ENCODE peak calls at places on chromosomes 7 and 10, in six cellular contexts. G is HT1080, P is M059J, A is left lung, Y is T-cell, V is amniotic epithelial cell. D is an unnamed sample.

GRCh38 chr7:91230100-91230499 is 34.1 kb upstream of the FZD1 start:
- DNase-seq in G (no peak), P (no peak), A (no peak), Y (no peak), V (no peak), D (no peak)

GRCh38 chr7:25122373-25122772 is 2.7 kb downstream of the CYCS start:
- DNase-seq in G (no peak), P (peak), A (no peak), Y (no peak), V (peak), D (no peak)

GRCh38 chr10:52318136-52318810 is 4.2 kb downstream of the DKK1 start:
- DNase-seq in G (peak), P (peak), A (no peak), Y (no peak), V (peak), D (no peak)

GRCh38 chr10:19824397-19825342 is 8.4 kb downstream of the PLXDC2 start:
- DNase-seq in G (no peak), P (no peak), A (no peak), Y (no peak), V (peak), D (no peak)

GRCh38 chr7:31003097-31003496 is 39.3 kb downstream of the GHRHR start:
- DNase-seq in G (no peak), P (no peak), A (no peak), Y (no peak), V (no peak), D (no peak)

GRCh38 chr10:47022311-47023131 is 111.3 kb downstream of the PTPN20 start:
- DNase-seq in G (no peak), P (no peak), A (peak), Y (no peak), V (no peak), D (no peak)

GRCh38 chr10:33453081-33453850 is 118.8 kb upstream of the NRP1 start:
- DNase-seq in G (no peak), P (peak), A (no peak), Y (no peak), V (peak), D (no peak)

GRCh38 chr7:133436014-133436428 is 183.1 kb downstream of the EXOC4 start:
- DNase-seq in G (no peak), P (peak), A (no peak), Y (no peak), V (peak), D (peak)

GRCh38 chr10:10716972-10717371 is 300.7 kb upstream of the CELF2 start:
- DNase-seq in G (no peak), P (no peak), A (no peak), Y (no peak), V (no peak), D (no peak)

GRCh38 chr7:156993021-156993924 is 17.2 kb downstream of the MNX1 start:
- DNase-seq in G (no peak), P (no peak), A (peak), Y (no peak), V (no peak), D (no peak)

GRCh38 chr10:88207121-88207546 is 343.7 kb downstream of the PTEN start:
- DNase-seq in G (no peak), P (no peak), A (no peak), Y (no peak), V (no peak), D (no peak)

GRCh38 chr10:110600487-110601101 is 33.1 kb downstream of the SMC3 start:
- DNase-seq in G (peak), P (peak), A (no peak), Y (no peak), V (peak), D (no peak)